ENCODE peak calls at places on chromosomes 6 and 20, in six cellular contexts. One of them, this sample, is unnamed.

GRCh38 chr6:101832371-101832770 is 438.9 kb downstream of the GRIK2 start:
- DNase-seq in fibroblast of lung: no peak
- DNase-seq in AG04450: no peak
- DNase-seq in hepatocyte: no peak
- DNase-seq in ovary: no peak
- DNase-seq in fibroblast of mammary gland: no peak
- DNase-seq in this sample: no peak

GRCh38 chr20:58694241-58695083 is 1.9 kb downstream of the NPEPL1 start:
- DNase-seq in fibroblast of mammary gland: no peak
- DNase-seq in fibroblast of lung: no peak
- DNase-seq in AG04450: no peak
- DNase-seq in hepatocyte: no peak
- DNase-seq in ovary: peak
- DNase-seq in this sample: no peak

GRCh38 chr6:162973975-162974374 is 246.2 kb downstream of the PACRG start:
- DNase-seq in ovary: no peak
- DNase-seq in fibroblast of mammary gland: no peak
- DNase-seq in fibroblast of lung: no peak
- DNase-seq in hepatocyte: no peak
- DNase-seq in AG04450: no peak
- DNase-seq in this sample: no peak

GRCh38 chr20:32963176-32963575 is 41.1 kb downstream of the SUN5 start:
- DNase-seq in fibroblast of mammary gland: no peak
- DNase-seq in hepatocyte: no peak
- DNase-seq in fibroblast of lung: no peak
- DNase-seq in AG04450: no peak
- DNase-seq in ovary: no peak
- DNase-seq in this sample: no peak

GRCh38 chr6:142474446-142475289 is 172.9 kb downstream of the ADGRG6 start:
- DNase-seq in fibroblast of lung: peak
- DNase-seq in hepatocyte: peak
- DNase-seq in ovary: peak
- DNase-seq in fibroblast of mammary gland: peak
- DNase-seq in AG04450: peak
- DNase-seq in this sample: peak

GRCh38 chr6:35065870-35066269 is 75.3 kb downstream of the TCP11 start:
- DNase-seq in hepatocyte: no peak
- DNase-seq in fibroblast of mammary gland: no peak
- DNase-seq in ovary: no peak
- DNase-seq in fibroblast of lung: no peak
- DNase-seq in AG04450: no peak
- DNase-seq in this sample: no peak

GRCh38 chr6:13302751-13303667 is 25.3 kb downstream of the TBC1D7 start:
- DNase-seq in ovary: peak
- DNase-seq in fibroblast of lung: peak
- DNase-seq in AG04450: peak
- DNase-seq in fibroblast of mammary gland: peak
- DNase-seq in hepatocyte: peak
- DNase-seq in this sample: peak

GRCh38 chr6:43668151-43669028 is 19.2 kb downstream of the MRPS18A start:
- DNase-seq in ovary: no peak
- DNase-seq in fibroblast of mammary gland: peak
- DNase-seq in hepatocyte: peak
- DNase-seq in AG04450: no peak
- DNase-seq in fibroblast of lung: peak
- DNase-seq in this sample: peak

GRCh38 chr20:35695245-35695749 is 3.9 kb downstream of the NFS1 start:
- DNase-seq in ovary: no peak
- DNase-seq in fibroblast of lung: no peak
- DNase-seq in fibroblast of mammary gland: no peak
- DNase-seq in hepatocyte: no peak
- DNase-seq in AG04450: no peak
- DNase-seq in this sample: no peak

GRCh38 chr20:57650756-57651483 is 30.7 kb upstream of the ZBP1 start:
- DNase-seq in ovary: peak
- DNase-seq in fibroblast of lung: no peak
- DNase-seq in hepatocyte: peak
- DNase-seq in AG04450: no peak
- DNase-seq in fibroblast of mammary gland: no peak
- DNase-seq in this sample: no peak

GRCh38 chr20:58817748-58818147 is 33.0 kb downstream of the GNAS-AS1 start:
- DNase-seq in ovary: no peak
- DNase-seq in fibroblast of mammary gland: no peak
- DNase-seq in fibroblast of lung: no peak
- DNase-seq in hepatocyte: no peak
- DNase-seq in AG04450: no peak
- DNase-seq in this sample: no peak

GRCh38 chr20:20017852-20018245 is 687 bp downstream of the NAA20 start:
- DNase-seq in fibroblast of lung: peak
- DNase-seq in hepatocyte: no peak
- DNase-seq in AG04450: no peak
- DNase-seq in ovary: no peak
- DNase-seq in fibroblast of mammary gland: no peak
- DNase-seq in this sample: no peak

GRCh38 chr6:19301980-19302379 is 535.2 kb upstream of the ID4 start:
- DNase-seq in fibroblast of mammary gland: peak
- DNase-seq in fibroblast of lung: peak
- DNase-seq in AG04450: no peak
- DNase-seq in hepatocyte: no peak
- DNase-seq in ovary: no peak
- DNase-seq in this sample: peak

GRCh38 chr6:109118955-109119354 is 23.6 kb downstream of the CEP57L1 start:
- DNase-seq in fibroblast of lung: no peak
- DNase-seq in ovary: no peak
- DNase-seq in fibroblast of mammary gland: no peak
- DNase-seq in AG04450: no peak
- DNase-seq in hepatocyte: no peak
- DNase-seq in this sample: no peak

GRCh38 chr20:1357921-1358671 is 29.2 kb upstream of the SDCBP2 start:
- DNase-seq in AG04450: no peak
- DNase-seq in ovary: no peak
- DNase-seq in fibroblast of lung: peak
- DNase-seq in hepatocyte: no peak
- DNase-seq in fibroblast of mammary gland: peak
- DNase-seq in this sample: peak

GRCh38 chr6:168098431-168098861 is 19.4 kb upstream of the FRMD1 start:
- DNase-seq in fibroblast of mammary gland: no peak
- DNase-seq in hepatocyte: no peak
- DNase-seq in AG04450: no peak
- DNase-seq in ovary: no peak
- DNase-seq in fibroblast of lung: no peak
- DNase-seq in this sample: no peak

GRCh38 chr6:107118976-107119375 is 3.7 kb upstream of the BEND3 start:
- DNase-seq in AG04450: no peak
- DNase-seq in fibroblast of mammary gland: no peak
- DNase-seq in fibroblast of lung: no peak
- DNase-seq in hepatocyte: no peak
- DNase-seq in ovary: no peak
- DNase-seq in this sample: no peak

GRCh38 chr20:20946122-20946759 is 159.9 kb downstream of the LINC00237 start:
- DNase-seq in ovary: no peak
- DNase-seq in hepatocyte: no peak
- DNase-seq in fibroblast of mammary gland: no peak
- DNase-seq in fibroblast of lung: peak
- DNase-seq in AG04450: no peak
- DNase-seq in this sample: no peak

GRCh38 chr6:114284281-114284680 is 58.5 kb downstream of the HS3ST5 start:
- DNase-seq in ovary: no peak
- DNase-seq in hepatocyte: no peak
- DNase-seq in fibroblast of lung: peak
- DNase-seq in AG04450: no peak
- DNase-seq in fibroblast of mammary gland: peak
- DNase-seq in this sample: peak

GRCh38 chr20:8646026-8646425 is 422.9 kb upstream of the PLCB4 start:
- DNase-seq in hepatocyte: no peak
- DNase-seq in fibroblast of mammary gland: peak
- DNase-seq in AG04450: no peak
- DNase-seq in ovary: no peak
- DNase-seq in fibroblast of lung: peak
- DNase-seq in this sample: peak

GRCh38 chr6:43172127-43173007 is 1.3 kb downstream of the SRF start:
- DNase-seq in ovary: peak
- DNase-seq in fibroblast of mammary gland: no peak
- DNase-seq in fibroblast of lung: peak
- DNase-seq in hepatocyte: peak
- DNase-seq in AG04450: no peak
- DNase-seq in this sample: peak

GRCh38 chr20:42549496-42549895 is 640.2 kb downstream of the PTPRT start:
- DNase-seq in ovary: no peak
- DNase-seq in hepatocyte: no peak
- DNase-seq in fibroblast of mammary gland: no peak
- DNase-seq in fibroblast of lung: no peak
- DNase-seq in AG04450: no peak
- DNase-seq in this sample: no peak

GRCh38 chr6:74705451-74705850 is 500.4 kb downstream of the COL12A1 start:
- DNase-seq in AG04450: no peak
- DNase-seq in hepatocyte: no peak
- DNase-seq in fibroblast of mammary gland: peak
- DNase-seq in fibroblast of lung: peak
- DNase-seq in ovary: no peak
- DNase-seq in this sample: no peak

DNA sequence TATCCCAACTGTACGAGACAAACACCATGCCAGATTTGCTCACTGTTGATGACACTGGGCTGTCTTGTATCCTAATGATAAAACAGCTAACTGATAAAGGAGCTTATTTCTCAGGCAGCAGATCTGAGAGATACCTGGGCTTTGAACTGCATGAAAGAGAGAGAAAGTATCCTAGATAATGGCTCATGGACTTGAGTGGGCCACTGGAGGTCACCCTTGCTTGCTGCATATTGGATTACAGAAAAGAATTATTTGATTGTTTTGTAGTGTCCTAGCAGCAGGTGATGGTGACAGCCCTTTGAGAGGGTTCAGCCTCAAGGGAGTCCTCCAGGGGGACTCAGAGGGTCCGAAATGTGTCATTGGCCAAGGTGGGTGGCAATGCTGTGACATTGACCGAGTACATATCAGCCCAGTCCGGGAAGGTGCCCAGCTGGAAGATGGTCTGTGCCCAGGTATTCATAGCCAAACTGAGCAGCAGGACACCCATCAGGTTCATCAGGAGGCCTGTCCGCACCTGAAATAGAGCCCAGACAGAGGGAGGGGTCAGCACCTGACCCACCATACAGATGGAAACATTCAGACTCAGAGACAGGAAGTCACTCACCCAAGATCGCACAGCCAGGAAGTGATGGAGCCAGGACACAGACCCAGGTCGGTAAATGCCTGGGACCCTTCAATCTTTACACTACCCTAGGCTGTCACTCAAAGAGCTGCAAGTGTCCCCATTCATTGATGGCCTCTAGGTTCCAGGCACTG is 9.4 kb upstream of the OCSTAMP start:
- DNase-seq in ovary: no peak
- DNase-seq in fibroblast of lung: no peak
- DNase-seq in AG04450: no peak
- DNase-seq in fibroblast of mammary gland: no peak
- DNase-seq in hepatocyte: no peak
- DNase-seq in this sample: no peak
- TF ChIP-seq CTCF in ovary: no peak
- TF ChIP-seq CTCF in fibroblast of lung: no peak
- TF ChIP-seq CTCF in AG04450: no peak
- TF ChIP-seq CTCF in fibroblast of mammary gland: no peak
- TF ChIP-seq CTCF in hepatocyte: peak
- TF ChIP-seq CTCF in this sample: no peak

GRCh38 chr6:21278078-21278790 is 315.3 kb upstream of the SOX4 start:
- DNase-seq in AG04450: no peak
- DNase-seq in ovary: peak
- DNase-seq in fibroblast of mammary gland: peak
- DNase-seq in hepatocyte: peak
- DNase-seq in fibroblast of lung: no peak
- DNase-seq in this sample: no peak
- H3K4me3 ChIP-seq in AG04450: no peak
- H3K4me3 ChIP-seq in ovary: no peak
- H3K4me3 ChIP-seq in fibroblast of mammary gland: no peak
- H3K4me3 ChIP-seq in hepatocyte: no peak
- H3K4me3 ChIP-seq in fibroblast of lung: no peak
- H3K4me3 ChIP-seq in this sample: no peak

DNA sequence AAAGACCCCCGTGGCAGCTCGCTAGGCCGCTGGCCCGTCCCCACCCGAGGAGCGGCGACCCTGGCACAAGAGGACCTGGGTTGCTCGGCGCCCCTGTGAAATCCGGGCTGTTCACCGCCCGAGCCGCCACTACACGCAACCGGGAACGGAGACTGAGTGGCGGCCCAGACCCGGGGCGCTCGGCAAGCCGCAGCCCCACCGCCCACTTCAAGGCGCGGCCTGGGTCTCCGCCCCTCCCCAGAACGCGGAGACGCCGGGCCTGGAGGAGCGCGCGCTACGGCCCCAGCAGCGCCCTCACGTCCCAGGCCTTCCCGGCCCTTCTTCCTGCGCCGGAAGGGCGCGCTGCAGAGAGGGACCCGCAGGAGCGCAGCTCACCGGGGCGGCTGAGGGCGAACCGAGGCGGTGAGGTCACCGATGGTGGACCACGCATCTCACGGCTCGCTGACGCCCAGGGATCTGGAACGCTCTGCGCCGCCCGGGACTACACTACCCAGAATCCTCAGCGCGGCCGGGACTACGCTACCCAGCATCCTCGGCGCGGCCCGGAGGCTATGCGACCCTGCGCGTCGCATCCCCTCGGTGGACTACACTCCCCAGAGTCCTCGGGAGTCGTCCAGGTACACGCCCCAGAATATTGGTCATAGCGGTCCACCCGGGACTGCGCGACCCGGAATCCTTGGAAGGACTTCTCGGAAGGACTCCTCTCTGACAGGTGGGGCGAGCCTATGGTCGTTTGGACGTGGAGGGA is at the start of gene ZNF337:
- DNase-seq in hepatocyte: peak
- DNase-seq in AG04450: peak
- DNase-seq in fibroblast of mammary gland: peak
- DNase-seq in fibroblast of lung: peak
- DNase-seq in ovary: peak
- DNase-seq in this sample: peak
- TF ChIP-seq CTCF in hepatocyte: peak
- TF ChIP-seq CTCF in AG04450: peak
- TF ChIP-seq CTCF in fibroblast of mammary gland: no peak
- TF ChIP-seq CTCF in fibroblast of lung: peak
- TF ChIP-seq CTCF in ovary: peak
- TF ChIP-seq CTCF in this sample: peak

GRCh38 chr6:39061588-39061987 is 13.0 kb downstream of the GLP1R start:
- DNase-seq in fibroblast of mammary gland: no peak
- DNase-seq in AG04450: no peak
- DNase-seq in fibroblast of lung: no peak
- DNase-seq in hepatocyte: no peak
- DNase-seq in ovary: no peak
- DNase-seq in this sample: no peak

GRCh38 chr6:39062014-39062740 is 13.6 kb downstream of the GLP1R start:
- DNase-seq in AG04450: no peak
- DNase-seq in ovary: no peak
- DNase-seq in hepatocyte: no peak
- DNase-seq in fibroblast of lung: no peak
- DNase-seq in fibroblast of mammary gland: no peak
- DNase-seq in this sample: no peak

GRCh38 chr6:39059496-39060310 is 11.1 kb downstream of the GLP1R start:
- DNase-seq in fibroblast of mammary gland: peak
- DNase-seq in fibroblast of lung: no peak
- DNase-seq in ovary: no peak
- DNase-seq in hepatocyte: no peak
- DNase-seq in AG04450: no peak
- DNase-seq in this sample: no peak

GRCh38 chr6:39060467-39061160 is 12.0 kb downstream of the GLP1R start:
- DNase-seq in hepatocyte: no peak
- DNase-seq in AG04450: no peak
- DNase-seq in fibroblast of mammary gland: no peak
- DNase-seq in fibroblast of lung: no peak
- DNase-seq in ovary: no peak
- DNase-seq in this sample: no peak

GRCh38 chr6:39061182-39061581 is 12.6 kb downstream of the GLP1R start:
- DNase-seq in ovary: no peak
- DNase-seq in fibroblast of mammary gland: no peak
- DNase-seq in AG04450: no peak
- DNase-seq in fibroblast of lung: no peak
- DNase-seq in hepatocyte: no peak
- DNase-seq in this sample: no peak
- H3K4me3 ChIP-seq in ovary: no peak
- H3K4me3 ChIP-seq in fibroblast of mammary gland: no peak
- H3K4me3 ChIP-seq in AG04450: no peak
- H3K4me3 ChIP-seq in fibroblast of lung: no peak
- H3K4me3 ChIP-seq in hepatocyte: no peak
- H3K4me3 ChIP-seq in this sample: no peak

This sample was measured in astrocyte of the spinal cord.